ENCODE peak calls at places on chromosomes 7 and 10, in five cellular contexts. O, V, U, B and M are unnamed samples.

GRCh38 chr10:29409241-29410051 is 120.6 kb downstream of the LYZL1 start:
- DNase-seq in O (peak; percentile 61), V (peak; percentile 68), U (peak; percentile 8), B (peak; percentile 66), M (peak; percentile 73)

GRCh38 chr10:106930751-106931150 is 233.8 kb downstream of the SORCS1 start:
- DNase-seq in O (no peak), V (no peak), U (no peak), B (no peak), M (no peak)

GRCh38 chr10:72175166-72175565 is 40.6 kb upstream of the ANAPC16 start:
- DNase-seq in O (no peak), V (no peak), U (no peak), B (no peak), M (no peak)

GRCh38 chr7:90473819-90474218 is 4.4 kb downstream of the PTTG1IP2 start:
- DNase-seq in O (no peak), V (no peak), U (no peak), B (no peak), M (no peak)

GRCh38 chr10:16929067-16929466 is 111.8 kb upstream of the RSU1 start:
- DNase-seq in O (no peak), V (no peak), U (no peak), B (no peak), M (no peak)

GRCh38 chr7:135274495-135275268 is 41.0 kb downstream of the STRA8 start:
- DNase-seq in O (peak; percentile 49), V (peak; percentile 57), U (peak; percentile 48), B (peak; percentile 82), M (peak; percentile 80)

GRCh38 chr7:112798199-112799159 is 8.3 kb upstream of the TMEM168 start:
- DNase-seq in O (no peak), V (no peak), U (no peak), B (no peak), M (no peak)

GRCh38 chr7:141322355-141322754 is 228.9 kb upstream of the AGK start:
- DNase-seq in O (no peak), V (no peak), U (no peak), B (no peak), M (no peak)

GRCh38 chr7:27922907-27923306 is 182.9 kb downstream of the TAX1BP1 start:
- DNase-seq in O (no peak), V (no peak), U (no peak), B (no peak), M (peak; percentile 37)

GRCh38 chr10:78143576-78143975 is 109.9 kb downstream of the RPS24 start:
- DNase-seq in O (no peak), V (no peak), U (no peak), B (no peak), M (no peak)

GRCh38 chr10:112815238-112816032 is 134.6 kb upstream of the TCF7L2 start:
- DNase-seq in O (no peak), V (no peak), U (no peak), B (no peak), M (no peak)

GRCh38 chr10:6062101-6062771 is at the start of gene IL2RA:
- DNase-seq in O (no peak), V (no peak), U (no peak), B (no peak), M (no peak)

GRCh38 chr10:51063659-51064535 is 10.4 kb upstream of the PRKG1 start:
- DNase-seq in O (no peak), V (no peak), U (peak; percentile 26), B (no peak), M (no peak)

GRCh38 chr7:83301416-83301815 is 138.7 kb upstream of the PCLO start:
- DNase-seq in O (no peak), V (no peak), U (no peak), B (no peak), M (no peak)

GRCh38 chr10:99412100-99412499 is 18.3 kb downstream of the GOT1 start:
- DNase-seq in O (no peak), V (no peak), U (no peak), B (no peak), M (no peak)

GRCh38 chr10:78664929-78665525 is 403.7 kb upstream of the ZMIZ1 start:
- DNase-seq in O (no peak), V (no peak), U (no peak), B (no peak), M (peak; percentile 19)

GRCh38 chr7:4833176-4833575 is 28.7 kb downstream of the PAPOLB start:
- DNase-seq in O (no peak), V (no peak), U (no peak), B (no peak), M (no peak)

GRCh38 chr10:83908506-83908905 is 230.8 kb upstream of the GHITM start:
- DNase-seq in O (no peak), V (no peak), U (no peak), B (no peak), M (no peak)

GRCh38 chr10:133329401-133330202 is 7.1 kb downstream of the CALY start:
- DNase-seq in O (peak; percentile 68), V (peak; percentile 79), U (peak; percentile 74), B (peak; percentile 92), M (peak; percentile 93)

GRCh38 chr10:77925795-77926565 is 575 bp downstream of the DLG5 start:
- DNase-seq in O (no peak), V (peak; percentile 59), U (no peak), B (peak; percentile 73), M (peak; percentile 77)

GRCh38 chr10:49131507-49132385 is 2.1 kb downstream of the FAM170B start:
- DNase-seq in O (no peak), V (no peak), U (no peak), B (no peak), M (no peak)

GRCh38 chr7:139651308-139651707 is 126.5 kb downstream of the HIPK2 start:
- DNase-seq in O (no peak), V (no peak), U (no peak), B (no peak), M (no peak)

GRCh38 chr7:157684596-157685429 is 348.0 kb downstream of the DNAJB6 start:
- DNase-seq in O (peak; percentile 1), V (no peak), U (no peak), B (no peak), M (no peak)

GRCh38 chr7:36507868-36508440 is 118.3 kb downstream of the ANLN start:
- DNase-seq in O (no peak), V (no peak), U (no peak), B (no peak), M (no peak)

GRCh38 chr7:87689374-87689773 is 61.2 kb downstream of the RUNDC3B start:
- DNase-seq in O (no peak), V (no peak), U (no peak), B (no peak), M (no peak)

DNA sequence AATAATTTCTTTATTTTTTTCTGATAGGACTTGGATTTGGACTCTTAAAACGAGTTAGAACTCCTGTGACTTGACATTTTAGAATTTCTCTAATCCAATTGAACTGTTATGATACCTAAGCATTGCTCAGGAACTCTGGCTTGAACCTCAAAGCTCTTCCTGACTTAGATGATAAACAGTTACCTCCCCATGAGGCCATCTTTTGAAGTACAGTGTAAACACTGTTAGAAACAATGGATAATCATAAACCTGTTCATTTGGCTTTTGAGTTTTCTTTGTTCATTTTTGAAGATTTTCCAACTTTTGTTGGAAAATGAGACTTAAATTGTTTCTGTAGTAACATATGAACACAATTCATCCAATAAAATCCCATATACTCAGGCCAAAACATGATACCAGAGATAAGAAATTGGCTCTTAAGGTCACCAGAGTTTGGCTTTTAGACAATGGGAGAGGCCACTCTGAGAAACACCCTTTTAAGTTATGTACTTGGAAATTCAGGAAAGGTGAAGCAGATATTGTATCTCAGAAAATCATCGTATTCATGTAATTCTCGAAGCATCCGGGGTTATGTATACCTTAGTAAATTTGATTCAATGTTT is 59.6 kb downstream of the RUNDC3B start:
- DNase-seq in O (no peak), V (no peak), U (no peak), B (no peak), M (no peak)
- TF ChIP-seq CTCF in O (no peak), V (no peak), U (no peak), B (no peak), M (no peak)

GRCh38 chr10:33939892-33940291 is 605.4 kb upstream of the NRP1 start:
- DNase-seq in O (no peak), V (no peak), U (no peak), B (no peak), M (no peak)
- TF ChIP-seq CTCF in O (no peak), V (no peak), U (no peak), B (no peak), M (no peak)

GRCh38 chr10:96570983-96571964 is 15.5 kb downstream of the TM9SF3 start:
- DNase-seq in O (no peak), V (no peak), U (no peak), B (no peak), M (no peak)
- TF ChIP-seq CTCF in O (no peak), V (no peak), U (no peak), B (no peak), M (no peak)

GRCh38 chr7:128454808-128455555 is 696 bp upstream of the HILPDA start:
- DNase-seq in O (no peak), V (peak; percentile 32), U (no peak), B (no peak), M (no peak)
- TF ChIP-seq CTCF in O (no peak), V (no peak), U (no peak), B (no peak), M (no peak)

GRCh38 chr7:132002343-132002968 is 446.0 kb upstream of the PODXL start:
- DNase-seq in O (no peak), V (no peak), U (no peak), B (no peak), M (no peak)

GRCh38 chr7:132001166-132001565 is 444.7 kb upstream of the PODXL start:
- DNase-seq in O (no peak), V (no peak), U (no peak), B (no peak), M (no peak)

GRCh38 chr7:132009778-132010177 is 453.4 kb upstream of the PODXL start:
- DNase-seq in O (no peak), V (no peak), U (no peak), B (no peak), M (no peak)

GRCh38 chr7:131999193-131999592 is 442.8 kb upstream of the PODXL start:
- DNase-seq in O (no peak), V (no peak), U (no peak), B (no peak), M (no peak)

GRCh38 chr7:132004528-132004927 is 448.1 kb upstream of the PODXL start:
- DNase-seq in O (no peak), V (peak; percentile 16), U (peak; percentile 3), B (no peak), M (no peak)
- TF ChIP-seq CTCF in O (no peak), V (peak; percentile 38), U (peak; percentile 54), B (no peak), M (no peak)

GRCh38 chr10:125822878-125823662 is at the start of the genes BCCIP and UROS:
- DNase-seq in O (peak; percentile 78), V (peak; percentile 91), U (peak; percentile 84), B (peak; percentile 95), M (peak; percentile 96)
- TF ChIP-seq CTCF in O (no peak), V (no peak), U (no peak), B (no peak), M (no peak)

DNA sequence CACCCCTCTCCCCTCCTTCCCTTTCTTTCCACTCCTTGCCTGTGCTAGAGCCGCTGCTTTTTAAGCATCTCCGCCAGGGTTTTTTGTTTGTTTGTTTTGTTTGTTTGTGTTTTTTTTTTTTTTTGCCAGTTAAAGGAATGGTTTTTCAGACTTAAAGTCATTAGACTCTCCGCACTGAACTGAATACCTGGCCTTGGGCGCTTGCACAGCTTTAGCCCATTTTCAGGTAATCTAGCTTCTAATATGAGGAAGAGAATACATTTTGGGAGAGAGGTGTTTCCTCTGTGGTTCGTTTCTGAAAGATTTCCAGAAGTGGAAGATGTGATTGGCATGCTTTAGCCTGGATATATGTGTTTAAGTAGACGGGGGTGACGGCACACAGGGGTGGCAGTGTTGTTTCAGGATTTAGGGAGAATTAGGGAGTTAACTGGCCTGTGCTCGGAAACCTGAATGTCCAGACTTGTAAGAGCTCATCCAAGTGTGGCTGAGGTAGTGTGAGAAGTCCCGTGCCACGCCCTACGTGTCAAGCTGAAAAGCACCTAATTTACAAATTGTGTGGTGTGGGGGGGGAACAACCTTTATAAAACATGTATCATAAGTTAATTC is 933 bp downstream of the RALA start:
- DNase-seq in O (no peak), V (no peak), U (no peak), B (peak; percentile 67), M (peak; percentile 66)
- TF ChIP-seq CTCF in O (no peak), V (peak; percentile 16), U (no peak), B (no peak), M (no peak)